ENCODE peak calls at places on chromosome 2, in six cellular contexts. M, K, X, C, A and Z are unnamed samples.
A peak's percentile ranks its signal among the peaks of the same experiment; 100 is the strongest.

GRCh38 chr2:26000561-26001211 is 18.4 kb upstream of the KIF3C start:
- DNase-seq in M (no peak), K (no peak), X (peak; percentile 11), C (no peak), A (no peak), Z (no peak)

GRCh38 chr2:131035112-131035825 is 58.0 kb downstream of the FAM168B start:
- DNase-seq in M (no peak), K (no peak), X (no peak), C (no peak), A (no peak), Z (peak; percentile 34)

GRCh38 chr2:156429211-156429610 is 7.0 kb upstream of the GPD2 start:
- DNase-seq in M (no peak), K (no peak), X (no peak), C (no peak), A (no peak), Z (no peak)

GRCh38 chr2:109005686-109006204 is 16.7 kb upstream of the EDAR start:
- DNase-seq in M (no peak), K (no peak), X (no peak), C (no peak), A (no peak), Z (no peak)

GRCh38 chr2:938181-939005 is 12.3 kb upstream of the SNTG2 start:
- DNase-seq in M (no peak), K (no peak), X (no peak), C (no peak), A (no peak), Z (no peak)

GRCh38 chr2:129934044-129934822 is 45.2 kb upstream of the RAB6C start:
- DNase-seq in M (no peak), K (no peak), X (no peak), C (no peak), A (no peak), Z (no peak)

GRCh38 chr2:202555354-202555753 is 79.4 kb upstream of the FAM117B start:
- DNase-seq in M (no peak), K (no peak), X (no peak), C (no peak), A (no peak), Z (no peak)

GRCh38 chr2:108288534-108289106 is at the start of gene SULT1C2:
- DNase-seq in M (no peak), K (no peak), X (peak; percentile 15), C (no peak), A (no peak), Z (peak; percentile 54)

GRCh38 chr2:211103989-211104388 is 547.6 kb downstream of the CPS1 start:
- DNase-seq in M (no peak), K (no peak), X (no peak), C (no peak), A (peak; percentile 3), Z (no peak)

GRCh38 chr2:31937741-31938140 is 73.1 kb downstream of the MEMO1 start:
- DNase-seq in M (no peak), K (no peak), X (no peak), C (no peak), A (peak; percentile 10), Z (no peak)

GRCh38 chr2:64447317-64448060 is 6.5 kb upstream of the LGALSL start:
- DNase-seq in M (peak; percentile 54), K (no peak), X (no peak), C (no peak), A (no peak), Z (no peak)

GRCh38 chr2:178479758-178480226 is 465 bp upstream of the PLEKHA3 start:
- DNase-seq in M (no peak), K (no peak), X (peak; percentile 30), C (no peak), A (no peak), Z (no peak)

GRCh38 chr2:10325278-10326145 is 22.8 kb downstream of the HPCAL1 start:
- DNase-seq in M (no peak), K (no peak), X (no peak), C (no peak), A (no peak), Z (no peak)

GRCh38 chr2:134774786-134775641 is 56.2 kb upstream of the TMEM163 start:
- DNase-seq in M (no peak), K (no peak), X (peak; percentile 81), C (no peak), A (peak; percentile 57), Z (no peak)